ENCODE peak calls at places on chromosomes 12 and 14, in seven cellular contexts. V, S, W, M, J, B and L are unnamed samples.

GRCh38 chr12:1077036-1077803 is 86.2 kb downstream of the ERC1 start:
- DNase-seq in V (no peak), S (no peak), W (no peak), M (no peak), J (no peak), B (no peak), L (no peak)

GRCh38 chr14:64880382-64881121 is 845 bp upstream of the SPTB start:
- DNase-seq in V (peak; percentile 53), S (peak; percentile 21), W (no peak), M (peak; percentile 31), J (peak; percentile 24), B (peak; percentile 6), L (peak; percentile 72)

GRCh38 chr14:105144666-105145380 is 23.8 kb downstream of the JAG2 start:
- DNase-seq in V (no peak), S (no peak), W (no peak), M (no peak), J (no peak), B (no peak), L (no peak)

GRCh38 chr14:37569729-37570128 is 25.3 kb downstream of the FOXA1 start:
- DNase-seq in V (no peak), S (no peak), W (no peak), M (no peak), J (no peak), B (no peak), L (no peak)

GRCh38 chr12:20272171-20272570 is 96.2 kb upstream of the PDE3A start:
- DNase-seq in V (no peak), S (no peak), W (no peak), M (no peak), J (no peak), B (no peak), L (no peak)

GRCh38 chr12:128259556-128260070 is 7.4 kb upstream of the TMEM132C start:
- DNase-seq in V (peak; percentile 47), S (no peak), W (no peak), M (peak; percentile 35), J (no peak), B (peak; percentile 50), L (peak; percentile 12)

GRCh38 chr12:101298426-101298825 is 18.5 kb downstream of the UTP20 start:
- DNase-seq in V (peak; percentile 49), S (no peak), W (no peak), M (no peak), J (no peak), B (peak; percentile 83), L (no peak)

GRCh38 chr12:100554608-100555077 is 18.8 kb upstream of the GAS2L3 start:
- DNase-seq in V (peak; percentile 90), S (no peak), W (peak; percentile 15), M (peak; percentile 27), J (no peak), B (peak; percentile 90), L (no peak)

GRCh38 chr12:124862768-124863408 is 776 bp downstream of the SCARB1 start:
- DNase-seq in V (peak; percentile 72), S (no peak), W (no peak), M (no peak), J (no peak), B (peak; percentile 41), L (peak; percentile 40)

GRCh38 chr12:122958198-122958888 is 7.9 kb downstream of the ABCB9 start:
- DNase-seq in V (no peak), S (no peak), W (no peak), M (no peak), J (no peak), B (no peak), L (no peak)

GRCh38 chr14:57346741-57347140 is 43.6 kb upstream of the NAA30 start:
- DNase-seq in V (no peak), S (no peak), W (no peak), M (no peak), J (no peak), B (no peak), L (no peak)

GRCh38 chr14:97120204-97121120 is 323.3 kb downstream of the VRK1 start:
- DNase-seq in V (no peak), S (peak; percentile 29), W (no peak), M (no peak), J (peak; percentile 8), B (no peak), L (peak; percentile 51)

GRCh38 chr14:94827711-94828505 is 58.0 kb upstream of the GSC start:
- DNase-seq in V (no peak), S (no peak), W (no peak), M (no peak), J (no peak), B (no peak), L (no peak)

GRCh38 chr12:126189856-126190255 is 1124.6 kb downstream of the AACS start:
- DNase-seq in V (no peak), S (no peak), W (no peak), M (no peak), J (no peak), B (no peak), L (no peak)

GRCh38 chr14:82342596-82342995 is 808.9 kb upstream of the SEL1L start:
- DNase-seq in V (no peak), S (no peak), W (no peak), M (no peak), J (no peak), B (no peak), L (no peak)

GRCh38 chr12:120504587-120504986 is 8.7 kb downstream of the DYNLL1 start:
- DNase-seq in V (no peak), S (no peak), W (no peak), M (no peak), J (no peak), B (no peak), L (no peak)

GRCh38 chr14:59427653-59428578 is 37.3 kb downstream of the GPR135 start:
- DNase-seq in V (peak; percentile 8), S (no peak), W (no peak), M (no peak), J (no peak), B (peak; percentile 59), L (no peak)

GRCh38 chr14:96752594-96752993 is 44.6 kb upstream of the VRK1 start:
- DNase-seq in V (no peak), S (no peak), W (no peak), M (no peak), J (no peak), B (peak; percentile 56), L (no peak)

GRCh38 chr14:53924754-53925153 is 31.9 kb downstream of the BMP4 start:
- DNase-seq in V (no peak), S (no peak), W (no peak), M (no peak), J (no peak), B (peak; percentile 22), L (no peak)

GRCh38 chr14:72692678-72693077 is 201.2 kb downstream of the DPF3 start:
- DNase-seq in V (no peak), S (no peak), W (no peak), M (peak; percentile 18), J (no peak), B (no peak), L (no peak)